ENCODE peak calls at places on chromosomes 4 and X, in four cellular contexts. Y, K, Z and R are unnamed samples.

GRCh38 chr4:14257903-14258302 is 630.4 kb upstream of the BOD1L1 start:
- DNase-seq in Z (no peak), K (no peak), Y (no peak), R (no peak)

GRCh38 chrX:122565952-122566351 is 618.1 kb upstream of the GRIA3 start:
- DNase-seq in Z (peak), K (no peak), Y (peak), R (no peak)

GRCh38 chr4:48635310-48635709 is 144.8 kb downstream of the FRYL start:
- DNase-seq in Y (no peak), K (no peak), Z (no peak), R (peak)

GRCh38 chrX:39766882-39767281 is 330.9 kb downstream of the BCOR start:
- DNase-seq in K (peak), Z (no peak), Y (no peak), R (no peak)

GRCh38 chrX:122026665-122027064 is 979.3 kb downstream of the GLUD2 start:
- DNase-seq in K (no peak), Z (no peak), Y (no peak), R (no peak)

GRCh38 chr4:122577808-122578781 is 42.8 kb downstream of the IL21 start:
- DNase-seq in Z (peak), Y (no peak), K (no peak), R (peak)

GRCh38 chr4:87916636-87917035 is 58.9 kb upstream of the SPP1 start:
- DNase-seq in K (no peak), Z (no peak), Y (peak), R (no peak)

GRCh38 chr4:88162636-88163035 is 4.2 kb upstream of the ABCG2 start:
- DNase-seq in Y (peak), Z (no peak), K (no peak), R (no peak)

GRCh38 chr4:7861440-7861881 is 78.2 kb downstream of the AFAP1 start:
- DNase-seq in K (no peak), Z (peak), Y (peak), R (no peak)

GRCh38 chr4:48047421-48047844 is 30.9 kb downstream of the NIPAL1 start:
- DNase-seq in K (no peak), Z (no peak), Y (no peak), R (no peak)

GRCh38 chrX:70979136-70979762 is 48.4 kb upstream of the SLC7A3 start:
- DNase-seq in K (no peak), Z (peak), Y (peak), R (peak)

GRCh38 chrX:123738378-123738955 is 5.6 kb upstream of the THOC2 start:
- DNase-seq in K (no peak), Z (no peak), Y (no peak), R (no peak)

GRCh38 chrX:275967-276587 is 5.1 kb upstream of the PLCXD1 start:
- DNase-seq in Y (peak), K (peak), Z (peak), R (peak)